ENCODE peak calls at places on chromosome 4, in four cellular contexts. Z is nephron progenitor cell, O is gastrocnemius medialis, K is left lung. D is an unnamed sample.

GRCh38 chr4:94410678-94411206 is 41.0 kb upstream of the PDLIM5 start:
- DNase-seq in Z (no peak), O (peak), K (no peak), D (no peak)

GRCh38 chr4:112973897-112974296 is 75.6 kb upstream of the ANK2 start:
- DNase-seq in Z (no peak), O (no peak), K (no peak), D (no peak)

GRCh38 chr4:161350946-161351345 is 812.9 kb downstream of the FSTL5 start:
- DNase-seq in Z (no peak), O (no peak), K (no peak), D (no peak)

GRCh38 chr4:185779520-185779919 is 32.5 kb downstream of the SORBS2 start:
- DNase-seq in Z (no peak), O (no peak), K (no peak), D (no peak)

GRCh38 chr4:144985536-144985935 is 112.5 kb downstream of the ANAPC10 start:
- DNase-seq in Z (no peak), O (no peak), K (no peak), D (no peak)

GRCh38 chr4:1080961-1081688 is 32.2 kb downstream of the RNF212 start:
- DNase-seq in Z (no peak), O (no peak), K (no peak), D (no peak)

GRCh38 chr4:158934996-158935669 is 166.3 kb downstream of the FNIP2 start:
- DNase-seq in Z (no peak), O (no peak), K (no peak), D (no peak)

GRCh38 chr4:165325732-165326512 is 1.5 kb upstream of the MSMO1 start:
- DNase-seq in Z (no peak), O (no peak), K (no peak), D (no peak)

GRCh38 chr4:153537493-153537960 is 71.4 kb downstream of the TMEM131L start:
- DNase-seq in Z (no peak), O (no peak), K (no peak), D (no peak)

GRCh38 chr4:153538408-153539057 is 72.4 kb downstream of the TMEM131L start:
- DNase-seq in Z (peak), O (peak), K (no peak), D (no peak)

GRCh38 chr4:153534792-153535629 is 68.9 kb downstream of the TMEM131L start:
- DNase-seq in Z (no peak), O (no peak), K (no peak), D (no peak)

GRCh38 chr4:153533387-153533786 is 67.2 kb downstream of the TMEM131L start:
- DNase-seq in Z (no peak), O (no peak), K (no peak), D (no peak)

GRCh38 chr4:153535735-153536494 is 69.8 kb downstream of the TMEM131L start:
- DNase-seq in Z (no peak), O (no peak), K (no peak), D (no peak)
- TF ChIP-seq CTCF in Z (no peak), O (no peak), K (no peak), D (no peak)

GRCh38 chr4:41890085-41890484 is 45.1 kb upstream of the TMEM33 start:
- DNase-seq in Z (no peak), O (no peak), K (no peak), D (no peak)

GRCh38 chr4:41885456-41885855 is 49.8 kb upstream of the TMEM33 start:
- DNase-seq in Z (no peak), O (no peak), K (no peak), D (no peak)

GRCh38 chr4:41887322-41887721 is 47.9 kb upstream of the TMEM33 start:
- DNase-seq in Z (no peak), O (no peak), K (no peak), D (no peak)

GRCh38 chr4:41887821-41888699 is 47.2 kb upstream of the TMEM33 start:
- DNase-seq in Z (peak), O (no peak), K (no peak), D (no peak)

GRCh38 chr4:41889328-41889727 is 45.9 kb upstream of the TMEM33 start:
- DNase-seq in Z (no peak), O (no peak), K (no peak), D (no peak)
- TF ChIP-seq CTCF in Z (no peak), O (no peak), K (no peak), D (no peak)

GRCh38 chr4:119087656-119088055 is 48.0 kb upstream of the MYOZ2 start:
- DNase-seq in Z (no peak), O (no peak), K (no peak), D (no peak)

GRCh38 chr4:119081943-119082342 is 53.7 kb upstream of the MYOZ2 start:
- DNase-seq in Z (no peak), O (no peak), K (no peak), D (no peak)

GRCh38 chr4:119084503-119084902 is 51.1 kb upstream of the MYOZ2 start:
- DNase-seq in Z (no peak), O (no peak), K (no peak), D (no peak)

GRCh38 chr4:119082661-119083060 is 53.0 kb upstream of the MYOZ2 start:
- DNase-seq in Z (no peak), O (no peak), K (no peak), D (no peak)

DNA sequence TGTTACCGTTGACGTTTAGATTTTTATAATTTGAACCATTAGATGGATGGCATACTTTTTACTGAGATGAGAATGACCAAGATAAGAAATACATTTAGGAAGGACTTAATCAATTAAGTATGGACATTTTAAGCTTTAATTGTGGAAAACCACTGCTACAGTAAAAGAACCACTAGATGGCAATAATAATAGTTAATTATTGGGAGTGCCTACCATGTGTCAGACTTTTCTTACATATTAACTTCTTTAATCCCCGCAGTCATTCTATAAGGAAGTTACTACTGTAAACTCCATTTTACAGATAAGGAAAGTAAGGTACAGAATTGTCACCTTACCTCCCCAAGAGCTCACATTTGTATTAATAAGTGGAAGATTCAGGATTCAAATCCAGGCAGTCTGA is 48.5 kb upstream of the MYOZ2 start:
- DNase-seq in Z (no peak), O (no peak), K (no peak), D (no peak)
- TF ChIP-seq CTCF in Z (no peak), O (peak), K (no peak), D (no peak)

DNA sequence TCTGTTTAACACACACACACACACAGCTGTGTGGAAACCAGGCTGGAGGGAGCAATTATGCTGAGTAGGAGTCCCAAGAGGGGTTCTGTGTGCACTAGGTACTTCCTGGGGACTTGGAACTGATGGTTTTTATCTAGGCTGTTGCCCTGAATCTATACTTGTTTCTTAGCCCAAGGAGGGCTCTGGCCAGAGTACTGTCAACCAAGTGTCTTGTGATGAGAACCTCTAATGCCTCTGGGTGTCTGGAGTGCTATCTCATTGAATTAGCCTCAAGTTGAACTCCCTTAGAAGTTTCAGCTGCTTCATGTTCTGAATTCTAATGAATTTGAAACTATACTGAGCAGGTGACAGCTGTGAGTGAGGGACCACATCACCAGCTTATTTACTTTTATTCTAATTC is 16.6 kb downstream of the ARHGAP24 start:
- DNase-seq in Z (no peak), O (no peak), K (no peak), D (no peak)
- TF ChIP-seq CTCF in Z (no peak), O (no peak), K (no peak), D (no peak)

GRCh38 chr4:110135523-110135922 is 62.9 kb downstream of the ELOVL6 start:
- DNase-seq in Z (no peak), O (no peak), K (no peak), D (no peak)
- TF ChIP-seq CTCF in Z (no peak), O (no peak), K (no peak), D (no peak)

GRCh38 chr4:75655562-75655961 is 17.6 kb downstream of the G3BP2 start:
- DNase-seq in Z (no peak), O (no peak), K (no peak), D (no peak)

GRCh38 chr4:75659512-75660031 is 13.6 kb downstream of the G3BP2 start:
- DNase-seq in Z (no peak), O (no peak), K (no peak), D (no peak)

GRCh38 chr4:75658881-75659280 is 14.3 kb downstream of the G3BP2 start:
- DNase-seq in Z (no peak), O (no peak), K (no peak), D (no peak)

GRCh38 chr4:75654905-75655304 is 18.3 kb downstream of the G3BP2 start:
- DNase-seq in Z (no peak), O (no peak), K (no peak), D (no peak)

GRCh38 chr4:75653845-75654503 is 19.2 kb downstream of the G3BP2 start:
- DNase-seq in Z (no peak), O (no peak), K (no peak), D (no peak)
- TF ChIP-seq CTCF in Z (peak), O (peak), K (peak), D (no peak)

DNA sequence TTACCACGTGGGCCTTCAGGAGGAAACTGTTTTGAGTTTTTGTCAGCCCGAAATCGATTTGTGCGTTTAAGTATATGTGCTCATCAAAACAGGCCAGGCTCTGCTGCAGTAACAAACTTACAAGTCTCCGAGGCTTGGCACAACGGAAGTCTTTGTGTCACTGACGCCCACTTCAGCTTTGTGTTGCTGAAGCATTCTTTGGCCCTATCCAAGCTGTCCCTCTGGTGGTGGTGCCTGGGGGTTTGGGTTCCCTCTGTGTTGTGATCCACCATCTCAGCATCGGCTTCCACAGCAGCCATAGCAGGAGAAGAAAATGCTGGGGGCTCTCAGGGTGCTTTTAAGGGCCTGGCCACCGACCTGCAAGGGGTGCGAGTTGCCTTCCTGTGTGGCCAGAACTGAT is 176.4 kb downstream of the PTTG2 start:
- DNase-seq in Z (no peak), O (no peak), K (no peak), D (no peak)
- TF ChIP-seq CTCF in Z (no peak), O (no peak), K (no peak), D (no peak)

GRCh38 chr4:121195649-121196048 is 31.5 kb upstream of the TNIP3 start:
- DNase-seq in Z (no peak), O (no peak), K (no peak), D (no peak)

GRCh38 chr4:121198261-121198660 is 34.1 kb upstream of the TNIP3 start:
- DNase-seq in Z (no peak), O (no peak), K (no peak), D (no peak)

GRCh38 chr4:121200795-121201472 is 36.8 kb upstream of the TNIP3 start:
- DNase-seq in Z (no peak), O (no peak), K (no peak), D (no peak)

DNA sequence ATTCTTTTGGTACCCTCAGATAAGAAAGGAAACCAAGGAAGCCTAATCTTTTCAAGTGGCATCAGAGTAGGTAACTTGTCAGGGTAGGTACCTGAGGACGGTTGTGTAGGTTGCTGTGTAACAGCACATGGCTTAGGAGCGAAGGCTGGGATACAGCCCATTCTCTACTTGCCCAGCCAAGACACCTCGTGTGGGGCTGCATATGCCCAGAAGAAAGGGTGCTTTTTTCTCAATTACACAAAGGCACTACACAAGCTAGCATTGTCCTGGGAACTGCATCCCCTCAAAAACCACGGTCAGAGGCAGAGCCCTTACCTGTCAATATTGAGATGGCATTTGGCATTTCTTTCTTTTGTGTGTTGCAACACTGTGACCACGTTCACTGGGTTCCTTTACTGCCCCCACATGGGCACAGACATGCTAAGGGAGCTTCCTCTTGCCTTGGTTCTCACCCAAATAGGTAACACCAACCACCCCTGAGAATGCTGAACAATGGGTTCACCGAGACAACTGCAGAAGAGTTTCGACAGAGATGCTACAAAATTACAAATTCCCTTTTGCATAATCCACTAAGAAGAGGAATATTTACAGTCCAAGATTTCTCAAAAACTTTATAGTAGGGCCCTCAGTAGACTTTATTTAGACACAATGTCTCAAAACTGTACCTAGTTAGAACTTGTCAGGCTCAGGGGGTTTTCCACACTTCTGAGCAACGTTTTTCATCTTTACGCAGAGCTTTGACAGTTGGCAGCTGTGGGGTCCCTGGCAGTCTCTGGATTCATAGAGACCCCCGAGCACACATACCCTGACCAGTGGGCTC is 35.8 kb upstream of the TNIP3 start:
- DNase-seq in Z (no peak), O (no peak), K (no peak), D (no peak)
- TF ChIP-seq CTCF in Z (no peak), O (no peak), K (no peak), D (no peak)

DNA sequence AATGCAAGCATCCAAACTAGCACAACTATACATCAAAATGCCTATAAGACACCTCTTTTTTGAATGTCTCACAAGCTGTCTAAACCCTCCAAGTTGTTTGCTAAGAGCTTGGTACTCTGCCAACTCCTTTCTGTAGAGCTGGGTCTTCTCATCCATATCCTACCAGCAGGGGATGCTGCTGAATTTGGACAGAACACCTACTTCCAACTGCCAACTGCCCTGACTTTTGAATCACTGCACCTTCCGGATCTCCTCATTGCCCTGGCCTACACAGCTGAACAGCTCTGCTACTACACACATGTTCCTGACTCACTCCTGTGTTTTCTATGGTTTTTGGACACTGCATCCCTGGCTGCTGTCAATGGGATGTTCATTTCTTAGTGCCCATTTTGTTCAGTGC is 18.7 kb downstream of the FAM184B start:
- DNase-seq in Z (no peak), O (peak), K (no peak), D (no peak)
- TF ChIP-seq CTCF in Z (no peak), O (no peak), K (no peak), D (no peak)

D was measured in mesothelial cell of epicardium.